ENCODE peak calls at places on chromosomes 6 and 20, in nine cellular contexts. W, L, J, F, T, O, B, X and Z are unnamed samples.

GRCh38 chr20:47360207-47360488 is 3.6 kb upstream of the ZMYND8 start:
- DNase-seq in O (no peak), X (peak; percentile 81), L (no peak), J (no peak), F (no peak), B (no peak), W (no peak), T (no peak), Z (no peak)

GRCh38 chr6:2353412-2354137 is 108.2 kb upstream of the GMDS start:
- DNase-seq in X (peak; percentile 71), B (no peak), O (peak; percentile 60), T (no peak), F (peak; percentile 44), J (peak; percentile 49), L (peak; percentile 80), W (peak; percentile 86), Z (peak; percentile 71)

GRCh38 chr6:73695619-73696421 is at the start of gene CD109:
- DNase-seq in L (peak; percentile 84), F (peak; percentile 63), O (no peak), W (peak; percentile 51), B (peak; percentile 67), X (peak; percentile 71), J (peak; percentile 30), T (peak; percentile 19), Z (peak; percentile 67)

GRCh38 chr6:169847773-169848380 is 96.5 kb downstream of the ERMARD start:
- DNase-seq in X (no peak), B (no peak), L (no peak), W (no peak), J (no peak), O (peak; percentile 3), T (peak; percentile 4), F (no peak), Z (peak; percentile 14)

GRCh38 chr6:142187209-142187608 is 40.1 kb downstream of the VTA1 start:
- DNase-seq in L (peak; percentile 78), F (peak; percentile 62), W (peak; percentile 72), J (no peak), B (no peak), O (no peak), X (no peak), T (no peak), Z (no peak)

GRCh38 chr20:40932436-40932835 is 96.2 kb upstream of the TOP1 start:
- DNase-seq in F (no peak), T (no peak), B (no peak), W (no peak), J (no peak), L (no peak), X (no peak), O (no peak), Z (no peak)

GRCh38 chr6:105164418-105164817 is 15.4 kb downstream of the POPDC3 start:
- DNase-seq in W (peak; percentile 11), J (no peak), L (peak; percentile 16), X (no peak), O (no peak), F (no peak), B (no peak), T (no peak), Z (no peak)

GRCh38 chr6:35072051-35072697 is 69.0 kb downstream of the TCP11 start:
- DNase-seq in X (no peak), F (no peak), B (peak; percentile 48), W (no peak), J (no peak), T (no peak), L (no peak), O (no peak), Z (no peak)

GRCh38 chr6:83891586-83891985 is 32.1 kb downstream of the CYB5R4 start:
- DNase-seq in F (no peak), J (no peak), W (no peak), B (no peak), X (no peak), L (no peak), T (no peak), O (no peak), Z (no peak)

GRCh38 chr20:17841751-17842191 is 126.8 kb downstream of the SNX5 start:
- DNase-seq in L (peak; percentile 76), T (no peak), W (no peak), J (no peak), X (peak; percentile 90), F (peak; percentile 74), B (no peak), O (no peak), Z (no peak)

GRCh38 chr6:5443491-5443890 is 182.2 kb downstream of the FARS2 start:
- DNase-seq in O (no peak), X (no peak), J (no peak), L (no peak), B (no peak), F (no peak), W (no peak), T (no peak), Z (no peak)

GRCh38 chr6:79543411-79543810 is 6.2 kb upstream of the LCA5 start:
- DNase-seq in F (no peak), X (no peak), B (no peak), L (no peak), W (no peak), O (no peak), T (no peak), J (no peak), Z (no peak)

GRCh38 chr20:63966172-63966943 is 3.4 kb downstream of the ZNF512B start:
- DNase-seq in W (no peak), X (peak; percentile 60), J (no peak), F (no peak), O (no peak), L (no peak), B (peak; percentile 32), T (no peak), Z (peak; percentile 15)

GRCh38 chr6:147950623-147950987 is 392.0 kb upstream of the SASH1 start:
- DNase-seq in O (no peak), W (peak; percentile 11), T (no peak), L (peak; percentile 37), X (no peak), F (no peak), J (no peak), B (no peak), Z (no peak)

GRCh38 chr6:29376003-29376402 is 912 bp upstream of the OR12D3 start:
- DNase-seq in W (peak; percentile 9), L (no peak), X (no peak), B (no peak), O (no peak), J (no peak), F (no peak), T (no peak), Z (no peak)
- TF ChIP-seq CTCF in W (peak; percentile 22), L (no peak), X (no peak), B (no peak), O (no peak), J (peak; percentile 24), F (no peak), T (no peak), Z (no peak)

GRCh38 chr6:122374307-122374706 is 25.1 kb upstream of the HSF2 start:
- DNase-seq in T (no peak), L (no peak), W (no peak), J (no peak), O (no peak), F (no peak), X (no peak), B (no peak), Z (no peak)

GRCh38 chr6:122376246-122376645 is 23.2 kb upstream of the HSF2 start:
- DNase-seq in B (no peak), J (no peak), L (no peak), W (no peak), F (no peak), X (no peak), T (no peak), O (no peak), Z (no peak)

GRCh38 chr6:122372647-122373046 is 26.8 kb upstream of the HSF2 start:
- DNase-seq in L (peak; percentile 17), O (no peak), T (no peak), W (no peak), F (no peak), B (no peak), X (no peak), J (no peak), Z (no peak)
- TF ChIP-seq CTCF in L (peak; percentile 31), O (peak; percentile 44), T (no peak), W (peak; percentile 19), F (peak; percentile 11), B (no peak), X (no peak), J (peak; percentile 36), Z (no peak)

GRCh38 chr20:60718743-60719142 is 533.3 kb upstream of the CDH4 start:
- DNase-seq in T (no peak), L (no peak), X (no peak), F (no peak), J (no peak), W (no peak), O (no peak), B (no peak), Z (no peak)

GRCh38 chr20:60715172-60715571 is 536.9 kb upstream of the CDH4 start:
- DNase-seq in L (no peak), X (no peak), J (no peak), B (no peak), T (no peak), W (no peak), F (no peak), O (no peak), Z (no peak)
- TF ChIP-seq CTCF in L (no peak), X (no peak), J (peak; percentile 32), B (no peak), T (no peak), W (no peak), F (no peak), O (no peak), Z (no peak)

DNA sequence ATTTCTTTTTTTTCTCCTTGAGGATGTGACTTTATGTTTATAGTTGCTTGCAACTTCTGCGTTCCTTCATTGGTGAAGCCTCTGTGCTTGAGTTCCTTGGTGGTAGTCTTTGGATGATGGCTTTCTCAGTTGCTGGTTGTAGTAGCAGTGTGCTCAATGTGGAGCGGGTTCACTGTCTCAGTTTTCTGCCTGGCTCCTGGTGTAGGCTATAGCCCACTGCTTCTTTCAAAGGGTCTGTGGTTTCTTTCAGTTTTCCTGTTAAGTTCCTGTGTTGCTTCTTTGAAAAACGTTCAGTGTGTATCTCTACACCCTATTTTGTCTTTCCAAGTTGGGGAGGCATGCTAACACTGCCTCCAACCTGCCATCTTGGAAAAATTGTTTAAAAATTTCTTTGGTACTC is 33.9 kb upstream of the ZBTB24 start:
- DNase-seq in O (no peak), X (no peak), B (no peak), L (no peak), J (no peak), T (no peak), F (no peak), W (no peak), Z (no peak)
- TF ChIP-seq CTCF in O (no peak), X (no peak), B (no peak), L (no peak), J (no peak), T (no peak), F (no peak), W (no peak), Z (no peak)

DNA sequence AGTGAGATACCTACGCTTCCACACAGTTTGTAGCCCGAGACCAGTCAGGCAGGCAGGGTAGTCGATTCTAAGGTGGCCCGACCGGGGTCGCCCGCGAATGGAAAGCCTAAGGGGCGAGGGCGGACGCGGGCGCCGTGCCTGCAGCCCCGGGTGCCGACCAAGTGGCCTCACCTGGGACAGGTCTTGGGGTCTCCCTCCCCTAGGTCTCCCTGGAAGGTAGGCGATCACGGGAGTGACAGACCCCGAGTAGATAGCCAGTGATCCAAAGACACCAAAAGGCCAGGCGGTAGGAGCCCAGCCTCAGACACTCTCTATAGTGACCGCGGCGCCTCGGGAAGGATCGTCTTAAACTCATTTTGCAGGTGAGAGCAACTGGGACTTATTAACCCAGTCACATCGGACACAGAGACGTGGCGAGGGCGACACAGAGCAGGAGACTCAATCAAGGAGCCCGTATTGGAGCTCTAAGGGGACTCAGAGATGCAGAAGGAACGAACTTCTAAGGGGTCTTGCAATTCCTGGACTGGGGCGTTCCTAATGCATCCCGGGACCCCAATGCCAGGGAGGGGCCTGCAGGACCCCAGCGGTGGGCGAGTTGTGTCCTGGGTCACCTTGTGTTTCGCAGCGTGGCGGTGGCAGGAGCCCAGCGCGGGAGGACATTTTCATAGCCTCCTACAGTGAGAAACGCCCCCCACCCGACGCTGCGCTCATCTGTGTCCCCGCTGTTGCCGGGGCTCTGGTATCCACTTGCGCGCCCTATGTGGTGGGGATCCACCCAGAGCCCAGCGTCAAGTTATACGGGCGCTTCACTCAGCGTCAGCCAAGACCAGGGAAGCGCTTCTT is 2.1 kb upstream of the VSX1 start:
- DNase-seq in B (no peak), J (peak; percentile 37), X (no peak), F (no peak), O (no peak), L (no peak), W (no peak), T (no peak), Z (no peak)
- TF ChIP-seq CTCF in B (peak; percentile 43), J (peak; percentile 64), X (no peak), F (peak; percentile 35), O (no peak), L (no peak), W (peak; percentile 67), T (no peak), Z (no peak)